ENCODE peak calls at places on chromosomes 6 and 20, in five cellular contexts. M is posterior cingulate gyrus, W is NCI-H2107, Z is stomach, Q is brain microvascular endothelial cell. P is an unnamed sample.

GRCh38 chr20:46979603-46980241 is 85.1 kb downstream of the EYA2 start:
- DNase-seq in M (no peak), W (no peak), Z (no peak), Q (no peak), P (no peak)

GRCh38 chr20:37627060-37627766 is 66.6 kb upstream of the CTNNBL1 start:
- DNase-seq in M (peak; percentile 9), W (no peak), Z (no peak), Q (peak; percentile 42), P (no peak)

GRCh38 chr6:12113190-12113578 is 101.1 kb downstream of the HIVEP1 start:
- DNase-seq in M (no peak), W (no peak), Z (no peak), Q (peak; percentile 91), P (no peak)

GRCh38 chr20:8272758-8273157 is 140.7 kb downstream of the PLCB1 start:
- DNase-seq in M (no peak), W (no peak), Z (no peak), Q (no peak), P (no peak)

GRCh38 chr6:106085984-106086832 is at the start of gene PRDM1:
- DNase-seq in M (peak; percentile 35), W (peak; percentile 62), Z (peak; percentile 92), Q (no peak), P (peak; percentile 22)

GRCh38 chr6:53065266-53066058 is at the start of gene FBXO9:
- DNase-seq in M (peak; percentile 75), W (no peak), Z (peak; percentile 51), Q (no peak), P (peak; percentile 55)

GRCh38 chr20:50520222-50520877 is 10.2 kb downstream of the PTPN1 start:
- DNase-seq in M (no peak), W (no peak), Z (no peak), Q (no peak), P (no peak)

GRCh38 chr20:42907730-42908129 is 282.0 kb downstream of the PTPRT start:
- DNase-seq in M (no peak), W (no peak), Z (no peak), Q (no peak), P (no peak)

GRCh38 chr6:15264902-15265761 is 19.3 kb downstream of the JARID2 start:
- DNase-seq in M (peak; percentile 33), W (no peak), Z (no peak), Q (no peak), P (no peak)

GRCh38 chr6:17938885-17939284 is 48.5 kb downstream of the KIF13A start:
- DNase-seq in M (no peak), W (no peak), Z (no peak), Q (no peak), P (no peak)

GRCh38 chr6:24927985-24928735 is 7.6 kb downstream of the RIPOR2 start:
- DNase-seq in M (no peak), W (no peak), Z (no peak), Q (peak; percentile 34), P (no peak)

GRCh38 chr6:36822506-36823269 is 16.6 kb downstream of the CPNE5 start:
- DNase-seq in M (no peak), W (no peak), Z (no peak), Q (no peak), P (no peak)

GRCh38 chr6:22470454-22471368 is 98.7 kb upstream of the HDGFL1 start:
- DNase-seq in M (no peak), W (no peak), Z (peak; percentile 80), Q (peak; percentile 60), P (peak; percentile 73)

GRCh38 chr6:165515963-165516624 is 146.9 kb downstream of the PDE10A start:
- DNase-seq in M (no peak), W (no peak), Z (no peak), Q (peak; percentile 25), P (no peak)

GRCh38 chr6:150979826-150980225 is 114.3 kb downstream of the MTHFD1L start:
- DNase-seq in M (no peak), W (no peak), Z (no peak), Q (no peak), P (no peak)